ENCODE peak calls at places on chromosomes 4 and X, in five cellular contexts. Z is ovary, Q is lung, T is left ventricle myocardium inferior, Y is cardiac fibroblast. U is an unnamed sample.

GRCh38 chr4:5712517-5712916 is 1.5 kb downstream of the EVC start:
- DNase-seq in T (no peak), Q (no peak), Z (no peak), Y (peak), U (no peak)

GRCh38 chr4:109301691-109302365 is 630 bp downstream of the COL25A1 start:
- DNase-seq in T (no peak), Q (no peak), Y (no peak), Z (peak), U (no peak)

GRCh38 chr4:174248407-174248806 is 35.1 kb downstream of the FBXO8 start:
- DNase-seq in Y (no peak), T (no peak), Q (no peak), Z (no peak), U (no peak)

GRCh38 chrX:16418650-16419049 is 231.3 kb upstream of the S100G start:
- DNase-seq in Y (peak), Q (no peak), Z (no peak), T (no peak), U (no peak)

GRCh38 chrX:38973327-38973726 is 172.1 kb downstream of the MID1IP1 start:
- DNase-seq in Y (peak), Z (no peak), T (no peak), Q (no peak), U (no peak)

GRCh38 chr4:36979494-36979893 is 265.0 kb upstream of the NWD2 start:
- DNase-seq in T (no peak), Y (no peak), Q (no peak), Z (no peak), U (no peak)

GRCh38 chr4:139492429-139492828 is 38.5 kb downstream of the RAB33B start:
- DNase-seq in Q (no peak), T (no peak), Y (no peak), Z (no peak), U (no peak)

GRCh38 chr4:7384929-7385890 is 49.5 kb downstream of the PSAPL1 start:
- DNase-seq in Q (no peak), Y (no peak), T (no peak), Z (no peak), U (peak)

GRCh38 chr4:72505314-72505744 is 63.7 kb downstream of the ADAMTS3 start:
- DNase-seq in T (no peak), Z (no peak), Y (peak), Q (no peak), U (no peak)

GRCh38 chrX:103063191-103063845 is 653 bp downstream of the BEX1 start:
- DNase-seq in Z (peak), Y (peak), Q (no peak), T (no peak), U (no peak)

GRCh38 chr4:25984796-25985195 is 70.8 kb downstream of the SMIM20 start:
- DNase-seq in T (no peak), Y (no peak), Q (no peak), Z (no peak), U (no peak)

GRCh38 chr4:67809502-67809901 is 55.3 kb upstream of the GNRHR start:
- DNase-seq in Z (no peak), Q (no peak), Y (no peak), T (no peak), U (no peak)

GRCh38 chr4:8534129-8534528 is 46.1 kb upstream of the GPR78 start:
- DNase-seq in Y (peak), T (no peak), Z (no peak), Q (peak), U (no peak)

GRCh38 chr4:188854451-188854850 is 715.2 kb downstream of the TRIML1 start:
- DNase-seq in T (no peak), Q (no peak), Z (no peak), Y (no peak), U (no peak)

GRCh38 chr4:173168396-173169177 is at the start of gene GALNT7:
- DNase-seq in Z (peak), Q (peak), Y (peak), T (peak), U (peak)

GRCh38 chr4:16627999-16628398 is 270.4 kb downstream of the LDB2 start:
- DNase-seq in Y (peak), Z (no peak), T (no peak), Q (no peak), U (no peak)

GRCh38 chr4:101169044-101170014 is 178.0 kb downstream of the PPP3CA start:
- DNase-seq in Y (peak), Q (peak), Z (no peak), T (peak), U (peak)

GRCh38 chr4:8494983-8495548 is 54.5 kb downstream of the TRMT44 start:
- DNase-seq in T (no peak), Q (no peak), Y (no peak), Z (no peak), U (no peak)

GRCh38 chr4:150280081-150280950 is 202.1 kb downstream of the DCLK2 start:
- DNase-seq in Z (no peak), Y (peak), T (no peak), Q (no peak), U (no peak)

GRCh38 chr4:142110136-142110535 is 473.8 kb downstream of the IL15 start:
- DNase-seq in Y (no peak), Z (no peak), Q (no peak), T (no peak), U (no peak)

GRCh38 chr4:2869659-2870058 is 26.0 kb downstream of the ADD1 start:
- DNase-seq in Y (no peak), Q (no peak), T (no peak), Z (no peak), U (no peak)
- H3K4me3 ChIP-seq in Y (no peak), Q (no peak), T (peak), Z (no peak), U (no peak)

DNA sequence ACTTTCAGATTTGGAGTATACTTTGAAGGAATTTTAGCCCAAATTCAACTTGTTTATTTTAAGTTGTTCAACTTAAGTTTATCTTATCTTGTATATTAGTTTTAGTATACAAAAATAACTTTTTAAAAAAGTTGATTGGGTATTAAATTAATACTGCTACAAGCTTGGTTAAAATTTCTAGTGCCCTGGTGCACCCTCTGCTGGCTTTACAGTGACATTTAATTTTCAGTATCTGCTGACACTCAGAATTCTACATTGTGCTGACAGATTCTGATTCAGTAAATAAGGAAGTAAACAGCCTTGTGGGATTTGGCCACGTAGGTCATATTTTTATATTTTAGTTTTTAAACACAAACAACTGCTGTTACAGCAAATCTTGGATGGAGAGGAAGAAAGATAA is 2.9 kb downstream of the EDA start:
- DNase-seq in Y (peak), T (no peak), Q (no peak), Z (peak), U (peak)
- TF ChIP-seq CTCF in Y (no peak), T (peak), Q (no peak), Z (peak), U (peak)

DNA sequence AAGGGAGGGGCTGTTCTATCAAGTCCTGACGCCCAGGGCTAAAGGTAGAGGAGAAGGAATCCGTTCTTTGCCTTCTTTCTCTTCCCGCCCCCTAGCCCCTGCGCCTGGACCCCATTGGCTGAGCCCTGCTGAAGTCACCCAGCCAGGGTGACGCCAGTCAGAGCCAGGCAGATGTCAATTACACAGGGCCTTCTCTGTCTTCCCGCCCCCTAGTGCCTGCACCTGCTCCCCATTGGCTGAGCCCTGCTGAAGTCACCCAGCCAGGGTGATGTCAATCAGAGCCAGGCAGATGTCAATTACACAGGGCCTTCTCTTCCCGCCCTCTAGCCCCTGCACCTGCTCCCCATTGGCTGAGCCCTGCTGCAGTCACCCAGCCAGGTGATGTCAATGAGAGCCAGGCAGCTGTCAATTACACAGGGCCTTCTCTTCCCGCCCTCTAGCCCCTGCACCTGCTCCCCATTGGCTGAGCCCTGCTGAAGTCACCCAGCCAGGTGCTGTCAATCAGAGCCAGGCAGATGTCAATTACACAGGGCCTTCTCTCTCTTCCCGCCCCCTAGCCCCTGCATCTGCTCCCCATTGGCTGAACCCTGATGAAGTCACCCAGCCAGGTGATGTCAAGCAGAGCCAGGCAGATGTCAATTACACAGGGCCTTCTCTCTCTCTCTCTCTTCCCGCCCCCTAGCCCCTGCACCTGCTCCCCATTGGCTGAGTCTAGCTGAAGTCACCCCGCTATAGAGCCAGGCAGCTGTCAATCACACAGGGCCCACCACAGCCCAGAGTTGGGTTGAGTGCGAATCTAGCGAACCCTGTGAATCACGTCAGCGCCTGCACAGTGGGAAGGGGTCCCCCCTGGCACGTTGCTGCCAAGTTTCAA is 46.4 kb downstream of the ASMT start:
- DNase-seq in Y (no peak), Q (peak), Z (no peak), T (peak), U (peak)
- H3K4me3 ChIP-seq in Y (no peak), Q (no peak), Z (no peak), T (no peak), U (no peak)

GRCh38 chrX:149511081-149511480 is 6.0 kb upstream of the IDS start:
- DNase-seq in Y (no peak), Z (no peak), Q (no peak), T (no peak), U (no peak)

GRCh38 chrX:149513713-149514427 is 8.8 kb upstream of the IDS start:
- DNase-seq in Y (peak), Q (no peak), T (no peak), Z (no peak), U (no peak)

GRCh38 chrX:149512225-149512885 is 7.2 kb upstream of the IDS start:
- DNase-seq in Q (no peak), Z (no peak), Y (peak), T (peak), U (peak)

GRCh38 chrX:149508467-149508866 is 3.4 kb upstream of the IDS start:
- DNase-seq in T (no peak), Q (no peak), Z (no peak), Y (no peak), U (no peak)

GRCh38 chrX:149510386-149510785 is 5.3 kb upstream of the IDS start:
- DNase-seq in Y (peak), T (no peak), Z (no peak), Q (no peak), U (no peak)
- TF ChIP-seq CTCF in Y (peak), T (no peak), Z (no peak), Q (no peak), U (no peak)

DNA sequence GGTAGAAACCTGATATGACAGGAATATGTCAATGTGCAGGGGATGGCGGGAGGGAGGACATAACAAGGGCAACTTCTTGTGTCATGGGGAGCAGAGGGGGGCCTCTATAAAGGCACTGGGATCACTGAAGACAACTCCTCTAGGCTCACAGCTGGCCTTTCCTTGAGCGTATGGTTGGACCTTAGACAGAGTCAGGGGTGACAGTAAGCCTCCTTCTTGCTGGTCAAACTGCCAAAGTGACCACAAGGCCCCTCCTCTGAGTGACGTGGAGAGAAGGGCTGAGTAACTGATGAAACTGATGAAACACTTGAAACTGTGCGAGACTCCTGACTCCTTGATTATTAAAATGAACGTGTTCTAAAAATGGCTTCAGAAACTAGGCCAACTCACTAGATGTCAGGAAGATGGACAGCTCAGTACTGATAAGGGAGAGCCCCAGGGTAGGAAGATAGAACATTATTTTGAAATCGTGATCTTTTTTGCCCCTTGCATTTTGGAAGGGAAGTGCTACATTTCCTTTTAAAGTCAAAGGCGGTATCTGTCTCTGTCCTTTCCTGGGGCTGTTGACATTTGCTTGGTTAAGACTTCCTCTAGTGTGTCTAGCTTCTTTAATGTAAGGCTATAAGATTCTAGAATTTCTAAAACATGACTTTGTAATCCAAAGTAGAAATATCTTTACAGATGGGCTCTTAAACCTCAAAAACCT is 1.6 kb downstream of the RAB33A start:
- DNase-seq in T (peak), Q (no peak), Y (peak), Z (no peak), U (peak)
- H3K4me3 ChIP-seq in T (no peak), Q (no peak), Y (no peak), Z (no peak), U (no peak)

GRCh38 chr4:136992032-136992431 is 540.3 kb downstream of the PCDH18 start:
- DNase-seq in T (no peak), Z (no peak), Q (no peak), Y (no peak), U (no peak)
- TF ChIP-seq CTCF in T (no peak), Z (no peak), Q (no peak), Y (no peak), U (no peak)

U was measured in uterus.